ENCODE peak calls at places on chromosomes 4 and X, in ten cellular contexts. C, L, J, S, R, N, I, B, O and X are unnamed samples.

GRCh38 chr4:8860096-8860891 is 11.3 kb downstream of the HMX1 start:
- DNase-seq in B (peak), J (no peak), R (no peak), L (peak), N (no peak), I (no peak), O (no peak), S (no peak), C (no peak), X (no peak)

GRCh38 chr4:146930673-146931072 is 15.0 kb downstream of the TTC29 start:
- DNase-seq in O (no peak), J (no peak), S (no peak), L (no peak), C (no peak), N (no peak), B (no peak), R (no peak), I (no peak), X (no peak)

GRCh38 chr4:53932784-53933183 is 131.6 kb downstream of the CHIC2 start:
- DNase-seq in L (no peak), B (no peak), R (no peak), S (no peak), C (no peak), O (peak), N (no peak), J (no peak), I (no peak), X (no peak)

GRCh38 chrX:30302957-30303356 is 6.2 kb downstream of the NR0B1 start:
- DNase-seq in L (no peak), S (no peak), I (no peak), R (peak), J (no peak), C (no peak), B (no peak), O (no peak), N (no peak), X (no peak)

GRCh38 chrX:2468406-2469195 is 32.2 kb downstream of the DHRSX start:
- DNase-seq in L (no peak), J (no peak), O (no peak), C (no peak), I (no peak), S (no peak), N (no peak), R (peak), B (no peak), X (no peak)

GRCh38 chr4:66023061-66023460 is 352.8 kb upstream of the EPHA5 start:
- DNase-seq in I (no peak), L (no peak), O (no peak), S (no peak), R (no peak), C (no peak), B (no peak), N (no peak), J (no peak), X (no peak)

GRCh38 chr4:37573566-37573965 is 112.6 kb downstream of the RELL1 start:
- DNase-seq in S (no peak), J (no peak), N (no peak), R (no peak), C (no peak), B (no peak), I (no peak), O (no peak), L (no peak), X (no peak)

GRCh38 chrX:18461431-18461830 is 36.0 kb downstream of the CDKL5 start:
- DNase-seq in N (no peak), J (no peak), O (no peak), S (no peak), R (no peak), L (no peak), B (no peak), I (no peak), C (no peak), X (no peak)

GRCh38 chrX:11672213-11672612 is 6.5 kb upstream of the ARHGAP6 start:
- DNase-seq in B (no peak), J (no peak), L (no peak), N (no peak), O (no peak), C (no peak), I (no peak), R (no peak), S (no peak), X (no peak)

GRCh38 chr4:9898596-9899345 is 117.3 kb downstream of the DRD5 start:
- DNase-seq in C (peak), R (peak), B (no peak), J (no peak), L (no peak), N (no peak), S (no peak), O (peak), I (no peak), X (no peak)

GRCh38 chr4:48708610-48709009 is 71.5 kb downstream of the FRYL start:
- DNase-seq in J (no peak), S (no peak), N (no peak), B (no peak), C (no peak), L (no peak), O (no peak), I (no peak), R (no peak), X (no peak)

GRCh38 chr4:18882468-18882867 is 860.9 kb upstream of the LCORL start:
- DNase-seq in S (no peak), I (no peak), C (peak), R (no peak), L (no peak), O (peak), J (no peak), N (no peak), B (no peak), X (no peak)

GRCh38 chrX:30865020-30865419 is 24.0 kb downstream of the TAB3 start:
- DNase-seq in L (no peak), S (no peak), J (no peak), N (no peak), B (no peak), R (no peak), O (no peak), I (no peak), C (peak), X (no peak)

GRCh38 chr4:7017446-7018048 is 25.6 kb upstream of the TADA2B start:
- DNase-seq in N (no peak), O (no peak), J (no peak), R (no peak), C (no peak), L (peak), S (no peak), I (no peak), B (no peak), X (no peak)

GRCh38 chr4:141643557-141643956 is 7.2 kb downstream of the IL15 start:
- DNase-seq in L (peak), B (no peak), C (no peak), O (peak), I (no peak), J (no peak), N (no peak), R (no peak), S (no peak), X (no peak)

GRCh38 chr4:10684631-10685030 is at the start of gene CLNK:
- DNase-seq in L (no peak), I (no peak), C (no peak), N (no peak), S (no peak), R (no peak), B (no peak), J (no peak), O (no peak), X (no peak)

GRCh38 chr4:11451720-11452119 is 23.0 kb upstream of the HS3ST1 start:
- DNase-seq in N (no peak), O (no peak), C (no peak), B (no peak), I (no peak), R (no peak), L (no peak), J (no peak), S (no peak), X (no peak)

DNA sequence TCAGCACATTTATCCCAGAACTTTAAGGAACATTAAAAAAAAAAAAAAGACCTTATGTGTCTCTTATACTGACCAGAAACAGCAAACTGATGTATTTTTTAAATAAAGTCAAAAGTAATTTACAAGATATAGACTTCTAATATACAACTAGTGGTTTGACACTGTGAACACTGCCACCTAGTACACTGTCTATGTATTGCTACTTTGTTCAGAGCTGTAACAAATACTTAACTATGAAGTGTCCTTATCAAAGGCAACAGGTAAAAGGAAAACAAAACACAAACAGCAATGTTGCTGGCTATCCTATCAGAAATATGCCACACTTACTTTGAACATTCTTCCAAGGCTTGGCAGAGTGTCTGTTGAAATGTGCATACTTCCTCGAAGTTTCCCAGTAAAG is 60.4 kb downstream of the CD40LG start:
- DNase-seq in C (no peak), S (no peak), J (no peak), O (peak), I (no peak), L (peak), N (no peak), B (no peak), R (no peak), X (no peak)
- TF ChIP-seq CTCF in C (peak), S (no peak), J (no peak), O (peak), I (peak), L (peak), N (peak), B (peak), R (no peak), X (no peak)

DNA sequence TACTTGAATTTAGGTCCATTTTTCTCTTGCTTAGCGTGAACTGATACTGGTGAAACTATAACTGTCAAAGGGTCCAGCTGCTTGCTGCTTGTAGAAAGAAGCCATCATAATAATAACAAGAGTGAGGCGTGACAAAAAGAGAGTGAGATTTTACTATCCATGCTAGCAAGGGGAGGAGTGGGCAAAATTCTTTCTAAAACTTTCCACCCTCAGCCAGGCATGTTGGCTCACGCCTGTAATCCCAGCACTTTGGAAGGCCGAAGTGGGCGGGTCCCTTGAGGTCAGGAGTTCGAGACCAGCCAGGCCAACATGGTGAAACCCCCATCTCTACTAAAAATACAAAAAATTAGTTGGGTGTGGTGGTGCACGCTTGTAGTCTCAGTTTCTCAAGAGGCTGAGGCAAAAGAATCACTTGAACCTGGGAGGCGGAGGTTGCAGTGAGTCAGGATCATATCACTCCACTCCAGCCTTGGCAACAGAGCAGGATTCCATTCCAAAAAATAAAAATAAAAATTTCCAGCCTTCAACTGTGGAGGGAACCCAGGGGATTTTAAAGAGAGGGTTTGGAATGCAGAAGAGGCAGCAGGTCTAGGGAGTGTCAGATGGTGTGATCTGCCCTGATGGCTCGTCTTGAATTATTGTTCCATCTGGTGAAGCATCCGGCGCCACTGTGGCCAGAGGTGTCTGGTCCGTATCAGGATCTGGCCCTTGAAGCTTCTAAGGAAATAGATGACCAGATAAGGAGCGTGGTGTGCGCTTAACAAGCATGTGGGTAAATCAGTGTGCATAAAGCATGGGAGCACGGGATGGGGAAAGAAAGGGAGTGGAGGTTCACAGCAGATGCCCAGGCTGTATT is 51.8 kb downstream of the LRP2BP start:
- DNase-seq in O (peak), I (no peak), R (no peak), B (no peak), J (peak), N (no peak), S (no peak), L (peak), C (peak), X (no peak)
- H3K27ac ChIP-seq in O (no peak), I (no peak), R (no peak), B (peak), J (peak), N (no peak), S (no peak), L (peak), C (no peak), X (peak)

GRCh38 chrX:134649770-134650169 is 8.5 kb downstream of the PLAC1 start:
- DNase-seq in I (no peak), S (no peak), J (no peak), L (no peak), C (no peak), B (no peak), O (no peak), R (no peak), N (no peak), X (no peak)
- TF ChIP-seq CTCF in I (no peak), S (no peak), J (no peak), L (no peak), C (no peak), B (no peak), O (no peak), R (no peak), N (no peak), X (no peak)

GRCh38 chr4:58807843-58808605 is 1697.8 kb upstream of the IGFBP7 start:
- DNase-seq in S (no peak), O (no peak), N (no peak), L (no peak), C (no peak), J (no peak), R (no peak), I (no peak), B (no peak), X (no peak)
- H3K27ac ChIP-seq in S (no peak), O (no peak), N (no peak), L (no peak), C (no peak), J (no peak), R (no peak), I (no peak), B (no peak), X (no peak)

GRCh38 chr4:165493359-165493758 is 114.6 kb downstream of the CPE start:
- DNase-seq in R (peak), J (peak), O (peak), C (peak), I (peak), S (no peak), N (peak), B (peak), L (peak), X (no peak)
- TF ChIP-seq CTCF in R (no peak), J (peak), O (peak), C (peak), I (peak), S (peak), N (peak), B (peak), L (peak), X (no peak)

DNA sequence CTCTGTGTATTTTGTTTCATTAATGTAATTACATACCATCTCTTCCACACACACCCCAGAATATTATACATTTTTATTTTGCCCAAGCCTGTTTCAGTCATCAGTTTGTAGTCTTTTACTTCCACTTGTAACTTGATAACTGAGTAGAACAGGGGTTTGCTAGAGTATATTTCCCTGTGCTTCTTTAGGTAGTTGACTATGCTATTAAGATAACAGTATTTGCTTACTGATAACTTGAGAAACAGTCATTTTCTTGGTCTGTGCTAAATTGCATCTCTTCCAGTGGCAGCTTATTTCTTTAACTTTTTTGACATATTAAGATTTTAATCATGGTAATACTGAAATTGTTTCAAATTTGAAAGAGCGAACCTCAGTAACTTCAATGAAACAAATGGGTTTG is 7.0 kb upstream of the XK start:
- DNase-seq in L (no peak), R (no peak), O (no peak), B (no peak), S (no peak), C (no peak), N (no peak), I (no peak), J (no peak), X (no peak)
- H3K27ac ChIP-seq in L (no peak), R (no peak), O (no peak), B (no peak), S (no peak), C (no peak), N (no peak), I (no peak), J (no peak), X (no peak)

GRCh38 chrX:135707880-135708279 is 5.6 kb upstream of the CT45A1 start:
- DNase-seq in L (no peak), S (no peak), C (no peak), R (peak), O (no peak), N (no peak), B (no peak), J (no peak), I (no peak), X (no peak)
- TF ChIP-seq CTCF in L (peak), S (no peak), C (no peak), R (peak), O (peak), N (no peak), B (no peak), J (no peak), I (peak), X (no peak)

DNA sequence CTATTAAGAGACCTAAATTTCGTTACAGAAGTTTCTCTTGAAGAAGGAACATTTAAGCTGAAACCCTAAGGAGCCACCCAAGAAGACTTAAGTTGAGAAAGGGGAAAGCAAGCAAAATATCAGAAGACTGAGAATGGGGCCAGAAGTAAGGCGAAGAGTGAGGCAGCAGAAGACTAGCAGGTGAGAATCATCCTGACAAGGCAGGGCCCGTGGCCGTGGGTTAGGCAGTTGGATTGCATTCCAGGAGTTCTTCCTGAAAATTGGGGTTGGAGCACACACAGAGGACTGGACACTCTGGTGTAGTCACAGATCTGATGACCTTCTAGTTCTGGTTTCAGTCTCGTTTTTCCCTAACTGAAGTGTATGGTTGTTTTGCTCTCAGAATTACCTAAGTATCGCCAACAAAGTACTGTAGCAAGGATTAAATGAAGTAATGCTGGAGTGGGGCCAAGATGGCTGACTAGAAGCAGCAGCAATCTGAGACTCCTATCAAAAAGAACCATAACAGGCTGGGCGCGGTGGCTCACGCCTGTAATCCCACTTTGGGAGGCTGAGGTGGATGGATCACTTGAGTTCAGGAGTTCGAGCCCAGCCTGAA is 94.4 kb upstream of the GUCY1A1 start:
- DNase-seq in R (no peak), L (no peak), B (no peak), N (no peak), I (no peak), C (no peak), O (peak), J (no peak), S (no peak), X (no peak)
- H3K27ac ChIP-seq in R (no peak), L (no peak), B (no peak), N (no peak), I (no peak), C (no peak), O (no peak), J (no peak), S (no peak), X (no peak)

GRCh38 chr4:46329118-46329976 is 60.6 kb downstream of the GABRA2 start:
- DNase-seq in R (peak), S (no peak), B (no peak), I (no peak), J (no peak), L (no peak), O (peak), N (no peak), C (peak), X (no peak)
- TF ChIP-seq CTCF in R (no peak), S (peak), B (no peak), I (no peak), J (no peak), L (no peak), O (peak), N (peak), C (peak), X (no peak)

GRCh38 chrX:69165116-69165651 is at the start of gene PJA1:
- DNase-seq in B (peak), J (peak), N (peak), O (peak), L (peak), C (peak), S (no peak), I (peak), R (peak), X (peak)
- H3K27ac ChIP-seq in B (peak), J (peak), N (peak), O (peak), L (peak), C (peak), S (no peak), I (peak), R (peak), X (peak)